ENCODE peak calls at places on chromosomes 11 and 22, in five cellular contexts. X is upper lobe of right lung, B is heart right ventricle, M is neural progenitor cell, S is mucosa of descending colon. K is an unnamed sample.

GRCh38 chr11:93822359-93822758 is 28.1 kb downstream of the VSTM5 start:
- DNase-seq in X (no peak), B (no peak), M (no peak), S (no peak), K (no peak)

GRCh38 chr22:48431536-48432315 is 1395.9 kb downstream of the BRD1 start:
- DNase-seq in X (peak; percentile 62), B (no peak), M (no peak), S (peak; percentile 9), K (peak; percentile 59)

GRCh38 chr22:19885841-19886592 is 31.3 kb upstream of the GNB1L start:
- DNase-seq in X (no peak), B (no peak), M (no peak), S (no peak), K (peak; percentile 69)

GRCh38 chr22:38202437-38203089 is 769 bp downstream of the MAFF start:
- DNase-seq in X (peak; percentile 93), B (peak; percentile 89), M (peak; percentile 81), S (peak; percentile 87), K (peak; percentile 96)

GRCh38 chr11:94910779-94911178 is 62.6 kb downstream of the CWC15 start:
- DNase-seq in X (no peak), B (no peak), M (no peak), S (no peak), K (no peak)

GRCh38 chr11:87223816-87224215 is 186.1 kb downstream of the TMEM135 start:
- DNase-seq in X (no peak), B (no peak), M (no peak), S (no peak), K (no peak)

GRCh38 chr11:38448284-38448683 is 1850.2 kb upstream of the RAG2 start:
- DNase-seq in X (no peak), B (peak; percentile 37), M (no peak), S (no peak), K (no peak)

GRCh38 chr11:59265735-59266134 is 53.0 kb upstream of the MPEG1 start:
- DNase-seq in X (no peak), B (no peak), M (no peak), S (no peak), K (no peak)

GRCh38 chr11:10627816-10628215 is 59.4 kb upstream of the LYVE1 start:
- DNase-seq in X (peak; percentile 40), B (no peak), M (no peak), S (no peak), K (no peak)

GRCh38 chr11:100790073-100790472 is 103.0 kb downstream of the ARHGAP42 start:
- DNase-seq in X (no peak), B (no peak), M (no peak), S (no peak), K (no peak)

GRCh38 chr11:22389526-22390282 is 51.5 kb downstream of the SLC17A6 start:
- DNase-seq in X (no peak), B (no peak), M (no peak), S (no peak), K (no peak)

GRCh38 chr22:48806227-48806781 is 1021.4 kb downstream of the BRD1 start:
- DNase-seq in X (peak; percentile 61), B (no peak), M (no peak), S (no peak), K (no peak)

GRCh38 chr22:30864441-30865420 is 103.8 kb downstream of the MORC2 start:
- DNase-seq in X (peak; percentile 54), B (no peak), M (no peak), S (no peak), K (peak; percentile 57)

GRCh38 chr11:16738949-16739262 is 459 bp downstream of the C11orf58 start:
- DNase-seq in X (no peak), B (no peak), M (no peak), S (no peak), K (no peak)

GRCh38 chr22:19631899-19632670 is 82.2 kb upstream of the SEPTIN5 start:
- DNase-seq in X (no peak), B (no peak), M (peak; percentile 78), S (no peak), K (peak; percentile 48)

GRCh38 chr11:132948252-132948651 is 584.0 kb downstream of the OPCML start:
- DNase-seq in X (no peak), B (no peak), M (no peak), S (no peak), K (no peak)

GRCh38 chr11:118895093-118896039 is 11.7 kb downstream of the CXCR5 start:
- DNase-seq in X (no peak), B (no peak), M (no peak), S (peak; percentile 33), K (peak; percentile 78)

GRCh38 chr11:114302663-114303062 is 6.5 kb downstream of the NNMT start:
- DNase-seq in X (no peak), B (no peak), M (peak; percentile 72), S (no peak), K (no peak)

GRCh38 chr11:119319702-119320592 is 3.0 kb upstream of the MCAM start:
- DNase-seq in X (no peak), B (peak; percentile 54), M (peak; percentile 83), S (no peak), K (peak; percentile 81)

GRCh38 chr11:61650781-61651571 is 29.2 kb upstream of the DAGLA start:
- DNase-seq in X (no peak), B (no peak), M (peak; percentile 75), S (peak; percentile 62), K (no peak)

GRCh38 chr11:35235944-35236666 is 97.1 kb downstream of the CD44 start:
- DNase-seq in X (no peak), B (no peak), M (no peak), S (peak; percentile 85), K (no peak)

GRCh38 chr11:72573380-72573949 is 100.8 kb downstream of the PDE2A start:
- DNase-seq in X (peak; percentile 70), B (peak; percentile 49), M (peak; percentile 78), S (peak; percentile 32), K (no peak)

GRCh38 chr11:116100016-116100415 is 595.8 kb upstream of the CADM1 start:
- DNase-seq in X (no peak), B (no peak), M (no peak), S (no peak), K (no peak)

GRCh38 chr11:119262668-119263351 is 54.1 kb downstream of the MCAM start:
- DNase-seq in X (no peak), B (no peak), M (no peak), S (no peak), K (no peak)

GRCh38 chr22:24179478-24180210 is 1.6 kb upstream of the SUSD2 start:
- DNase-seq in X (no peak), B (peak; percentile 17), M (no peak), S (no peak), K (no peak)

GRCh38 chr11:280762-281485 is 2.7 kb downstream of the NLRP6 start:
- DNase-seq in X (peak; percentile 67), B (no peak), M (no peak), S (peak; percentile 56), K (no peak)

GRCh38 chr11:38339835-38340440 is 1741.9 kb upstream of the RAG2 start:
- DNase-seq in X (no peak), B (no peak), M (no peak), S (no peak), K (no peak)

GRCh38 chr11:31826530-31827438 is 15.7 kb upstream of the PAX6 start:
- DNase-seq in X (no peak), B (no peak), M (peak; percentile 71), S (no peak), K (no peak)
- H3K4me3 ChIP-seq in X (no peak overlapping the region), B (no peak overlapping the region), M (peak overlapping the region; percentile 50), S (no peak overlapping the region), K (no peak overlapping the region)

GRCh38 chr11:69211540-69212120 is 55.9 kb downstream of the SMIM38 start:
- DNase-seq in X (no peak), B (no peak), M (no peak), S (no peak), K (no peak)

GRCh38 chr11:69213964-69214363 is 58.2 kb downstream of the SMIM38 start:
- DNase-seq in X (no peak), B (no peak), M (no peak), S (no peak), K (no peak)

GRCh38 chr11:69210660-69211035 is 54.9 kb downstream of the SMIM38 start:
- DNase-seq in X (no peak), B (no peak), M (no peak), S (no peak), K (peak; percentile 13)

GRCh38 chr11:69213315-69213714 is 57.6 kb downstream of the SMIM38 start:
- DNase-seq in X (no peak), B (no peak), M (no peak), S (no peak), K (no peak)

GRCh38 chr11:69212121-69213110 is 56.7 kb downstream of the SMIM38 start:
- DNase-seq in X (peak; percentile 58), B (no peak), M (peak; percentile 34), S (no peak), K (no peak)
- TF ChIP-seq CTCF in X (no peak), B (no peak), M (peak; percentile 43), S (no peak), K (peak; percentile 28)

DNA sequence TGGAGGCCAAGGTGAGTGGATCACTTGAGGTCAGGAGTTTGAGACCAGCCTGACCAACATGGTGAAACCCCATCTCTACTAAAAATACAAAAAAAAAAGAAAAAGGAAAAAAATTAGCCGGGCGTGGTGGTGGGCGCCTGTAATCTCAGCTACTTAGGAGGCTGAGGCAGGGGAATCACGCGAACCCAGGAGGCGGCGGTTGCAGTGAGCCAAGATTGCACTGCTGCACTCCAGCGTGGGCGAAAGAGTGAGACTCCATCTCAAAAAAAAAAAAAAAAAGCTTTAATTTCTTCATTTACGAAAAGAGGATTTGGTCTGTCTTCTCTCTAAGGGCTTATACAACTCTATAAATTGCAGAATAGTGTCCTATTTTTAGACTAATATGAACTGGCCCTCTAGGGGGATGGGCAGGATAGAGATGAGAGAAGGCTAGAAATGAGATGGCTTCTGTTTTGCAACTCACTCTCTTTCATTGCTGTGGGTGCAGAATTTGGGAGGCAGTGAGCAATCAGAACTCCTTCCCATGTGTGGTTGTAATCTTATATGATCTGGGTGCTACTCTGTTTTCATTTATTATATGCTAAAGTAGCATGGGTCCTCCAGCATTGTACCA is 11.3 kb downstream of the MAML2 start:
- DNase-seq in X (peak; percentile 83), B (no peak), M (no peak), S (no peak), K (no peak)
- H3K4me1 ChIP-seq in X (peaks cover 63% of the 10 kb centered on the region), B (peaks cover 43% of the 10 kb centered on the region), M (peaks cover 35% of the 10 kb centered on the region), S (peaks cover 18% of the 10 kb centered on the region), K (peaks cover 31% of the 10 kb centered on the region)

DNA sequence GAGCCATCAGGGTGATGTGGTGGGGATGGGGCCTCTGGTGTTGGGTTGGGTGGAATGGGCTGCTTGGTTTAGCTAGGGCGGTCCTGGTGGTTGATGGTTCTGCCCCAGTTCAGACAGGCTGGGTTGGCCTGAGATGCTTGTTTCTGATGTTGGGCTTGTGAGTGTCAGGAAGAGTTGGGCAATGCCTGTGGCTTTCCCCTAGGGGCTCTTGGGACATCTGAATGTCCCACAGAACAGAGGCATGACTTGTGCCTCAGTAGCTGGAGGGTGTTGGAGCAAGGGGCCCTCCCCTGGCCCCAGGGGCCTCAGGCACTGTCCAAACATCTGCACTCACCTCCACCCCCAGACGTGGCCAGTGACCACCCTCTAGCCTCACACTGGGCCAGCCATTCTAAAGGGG is 14.0 kb upstream of the CTSD start:
- DNase-seq in X (peak; percentile 69), B (no peak), M (no peak), S (no peak), K (no peak)
- H3K4me3 ChIP-seq in X (no peak overlapping the region), B (no peak overlapping the region), M (no peak overlapping the region), S (no peak overlapping the region), K (no peak overlapping the region)

DNA sequence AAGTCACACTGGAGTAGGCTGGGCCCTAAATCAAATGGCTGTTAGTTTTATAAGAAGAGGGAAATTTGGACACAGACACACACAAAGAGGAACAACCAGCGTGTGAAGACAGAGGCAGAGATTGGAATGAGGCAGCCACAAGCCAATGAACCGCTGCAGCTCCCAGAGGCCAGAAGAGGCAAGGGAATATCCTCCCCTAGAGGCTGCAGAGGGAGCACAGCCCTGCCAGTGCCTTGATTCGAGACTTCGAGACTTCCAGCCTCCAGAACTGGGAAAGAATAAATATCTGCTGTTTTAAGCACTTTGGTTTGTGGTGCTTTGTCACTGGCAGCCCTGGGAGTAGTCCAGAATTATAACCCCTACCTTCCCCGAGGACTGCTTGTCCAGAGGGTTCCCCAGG is 484.4 kb downstream of the MN1 start:
- DNase-seq in X (no peak), B (no peak), M (peak; percentile 40), S (peak; percentile 35), K (no peak)
- TF ChIP-seq CTCF in X (no peak), B (no peak), M (peak; percentile 32), S (no peak), K (no peak)